ENCODE peak calls at places on chromosomes 4 and X, in six cellular contexts. P is activated CD4-positive, CD25-positive, alpha-beta regulatory T cell; W is mucosa of descending colon; C is BE2C; B is amniotic stem cell; F is anterior cingulate cortex. U is an unnamed sample.

GRCh38 chrX:38982843-38983242 is 181.6 kb downstream of the MID1IP1 start:
- DNase-seq in C (no peak), F (no peak), W (no peak), B (no peak), P (no peak), U (no peak)

GRCh38 chr4:182644326-182645050 is 272.7 kb downstream of the DCTD start:
- DNase-seq in C (no peak), B (no peak), F (no peak), W (no peak), P (no peak), U (no peak)

GRCh38 chrX:46676399-46677351 is 82.2 kb downstream of the SLC9A7 start:
- DNase-seq in C (no peak), F (no peak), B (no peak), P (no peak), W (no peak), U (no peak)

GRCh38 chr4:108045687-108046024 is 56.0 kb downstream of the HADH start:
- DNase-seq in W (peak), B (no peak), P (no peak), F (no peak), C (no peak), U (peak)

GRCh38 chr4:25955705-25956104 is 41.7 kb downstream of the SMIM20 start:
- DNase-seq in P (no peak), C (no peak), B (no peak), F (no peak), W (no peak), U (no peak)

GRCh38 chrX:152641996-152642395 is 4.3 kb downstream of the GABRQ start:
- DNase-seq in P (no peak), C (peak), B (no peak), F (no peak), W (no peak), U (no peak)

GRCh38 chrX:16914058-16914457 is 32.4 kb upstream of the REPS2 start:
- DNase-seq in W (no peak), C (no peak), P (no peak), F (no peak), B (no peak), U (no peak)

GRCh38 chr4:1836650-1837049 is 19.3 kb downstream of the LETM1 start:
- DNase-seq in B (no peak), F (no peak), W (no peak), C (no peak), P (no peak), U (no peak)

GRCh38 chr4:187562345-187562744 is 433.2 kb upstream of the ZFP42 start:
- DNase-seq in B (no peak), P (no peak), C (no peak), F (no peak), W (no peak), U (no peak)

GRCh38 chrX:30196322-30196721 is 19.0 kb upstream of the MAGEB2 start:
- DNase-seq in W (no peak), P (no peak), B (no peak), F (no peak), C (no peak), U (no peak)

GRCh38 chr4:124691801-124692200 is 20.7 kb downstream of the ANKRD50 start:
- DNase-seq in C (no peak), F (no peak), B (no peak), W (no peak), P (no peak), U (no peak)

GRCh38 chrX:40102393-40103381 is 4.9 kb upstream of the BCOR start:
- DNase-seq in B (no peak), W (no peak), C (no peak), P (no peak), F (no peak), U (no peak)

GRCh38 chr4:16160457-16160856 is 65.8 kb downstream of the TAPT1 start:
- DNase-seq in C (no peak), W (no peak), P (no peak), B (no peak), F (no peak), U (no peak)

GRCh38 chr4:53618321-53618720 is 27.0 kb upstream of the LNX1 start:
- DNase-seq in W (no peak), B (no peak), C (no peak), P (no peak), F (no peak), U (no peak)

GRCh38 chr4:48109413-48110263 is 24.4 kb downstream of the TXK start:
- DNase-seq in B (no peak), F (no peak), W (peak), P (no peak), C (no peak), U (no peak)

GRCh38 chr4:113065629-113066028 is 16.2 kb downstream of the ANK2 start:
- DNase-seq in B (no peak), W (no peak), C (no peak), P (no peak), F (no peak), U (no peak)

GRCh38 chrX:130552444-130553073 is 150.8 kb downstream of the RBMX2 start:
- DNase-seq in B (no peak), P (no peak), C (no peak), F (no peak), W (no peak), U (no peak)

GRCh38 chr4:139208404-139208945 is 31.5 kb upstream of the ELF2 start:
- DNase-seq in C (no peak), F (no peak), W (no peak), P (no peak), B (no peak), U (no peak)

GRCh38 chr4:28444886-28445496 is 1584.3 kb downstream of the STIM2 start:
- DNase-seq in B (no peak), W (no peak), P (no peak), C (peak), F (no peak), U (no peak)

GRCh38 chr4:70703695-70704332 is 15.5 kb downstream of the UTP3 start:
- DNase-seq in F (peak), B (peak), P (no peak), C (no peak), W (peak), U (peak)

GRCh38 chr4:152187693-152188092 is 348.2 kb downstream of the FBXW7 start:
- DNase-seq in B (no peak), P (no peak), W (no peak), C (no peak), F (no peak), U (no peak)

GRCh38 chr4:17846256-17846655 is 35.5 kb downstream of the NCAPG start:
- DNase-seq in B (peak), P (no peak), C (no peak), W (no peak), F (no peak), U (no peak)

GRCh38 chr4:165971941-165972340 is 98.9 kb downstream of the TLL1 start:
- DNase-seq in P (no peak), B (no peak), C (no peak), W (no peak), F (no peak), U (no peak)

GRCh38 chr4:22743290-22743689 is 50.6 kb downstream of the GBA3 start:
- DNase-seq in C (no peak), P (no peak), B (no peak), F (no peak), W (no peak), U (no peak)

GRCh38 chr4:70670332-70671014 is 4.2 kb upstream of the JCHAIN start:
- DNase-seq in B (no peak), C (no peak), W (no peak), P (no peak), F (no peak), U (no peak)

GRCh38 chr4:76783836-76784235 is 114.1 kb downstream of the SOWAHB start:
- DNase-seq in P (no peak), C (no peak), W (no peak), B (no peak), F (no peak), U (no peak)

GRCh38 chr4:7435411-7436095 is 823 bp upstream of the PSAPL1 start:
- DNase-seq in F (no peak), W (no peak), C (no peak), B (no peak), P (no peak), U (no peak)

GRCh38 chr4:124943938-124944337 is 231.4 kb upstream of the ANKRD50 start:
- DNase-seq in W (no peak), P (no peak), B (no peak), C (no peak), F (no peak), U (no peak)

GRCh38 chrX:10023821-10024220 is 56.7 kb downstream of the CLDN34 start:
- DNase-seq in W (no peak), B (no peak), C (no peak), F (no peak), P (no peak), U (no peak)

GRCh38 chr4:25402521-25402920 is 25.5 kb downstream of the ANAPC4 start:
- DNase-seq in W (no peak), F (no peak), C (no peak), P (no peak), B (no peak), U (no peak)

GRCh38 chr4:38681283-38682066 is 17.5 kb downstream of the KLF3 start:
- DNase-seq in F (no peak), W (no peak), C (no peak), B (no peak), P (no peak), U (no peak)

GRCh38 chr4:124279741-124280140 is 432.8 kb downstream of the ANKRD50 start:
- DNase-seq in B (no peak), W (no peak), C (no peak), F (no peak), P (no peak), U (no peak)

GRCh38 chrX:55709735-55710134 is 7.8 kb upstream of the RRAGB start:
- DNase-seq in W (no peak), B (no peak), F (no peak), C (no peak), P (no peak), U (no peak)

GRCh38 chr4:178632415-178632814 is 1190.2 kb upstream of the AGA start:
- DNase-seq in C (peak), W (no peak), P (no peak), F (no peak), B (no peak), U (no peak)

GRCh38 chr4:71269241-71269640 is 69.6 kb upstream of the SLC4A4 start:
- DNase-seq in F (no peak), C (no peak), W (no peak), P (no peak), B (no peak), U (no peak)

GRCh38 chr4:128589384-128589957 is 220.0 kb upstream of the JADE1 start:
- DNase-seq in F (no peak), B (no peak), W (no peak), P (no peak), C (no peak), U (no peak)

GRCh38 chrX:71103110-71103983 is 3.2 kb downstream of the CXorf65 start:
- DNase-seq in C (peak), W (peak), P (peak), B (no peak), F (no peak), U (peak)

GRCh38 chr4:16626945-16627344 is 271.5 kb downstream of the LDB2 start:
- DNase-seq in B (peak), F (peak), P (no peak), W (peak), C (no peak), U (no peak)

U was measured in C1 segment of cervical spinal cord.